ENCODE peak calls at places on chromosome 3, in ten cellular contexts. P is PC-3, F is trophoblast cell, K is Karpas-422, Y is IMR-90, J is H9, T is neural progenitor cell, C is GM23248, M is fibroblast of lung, X is mesenchymal stem cell. D is an unnamed sample.

GRCh38 chr3:134460965-134461364 is 24.8 kb downstream of the ANAPC13 start:
- DNase-seq in J (no peak), Y (peak; percentile 98), P (peak; percentile 21), F (no peak), C (peak; percentile 97), M (peak; percentile 94), K (no peak), T (no peak), X (peak; percentile 49), D (no peak)

GRCh38 chr3:37779289-37780152 is 82.2 kb upstream of the CTDSPL start:
- DNase-seq in C (peak; percentile 83), M (peak; percentile 77), Y (peak; percentile 82), T (peak; percentile 82), K (peak; percentile 86), P (peak; percentile 84), J (no peak), F (peak; percentile 89), X (peak; percentile 81), D (peak; percentile 76)

GRCh38 chr3:96877510-96877909 is 63.1 kb downstream of the EPHA6 start:
- DNase-seq in T (no peak), X (no peak), F (no peak), Y (no peak), C (no peak), K (no peak), P (no peak), M (no peak), J (no peak), D (no peak)

GRCh38 chr3:38579146-38579545 is 70.3 kb downstream of the SCN5A start:
- DNase-seq in X (no peak), K (no peak), M (peak; percentile 29), Y (no peak), T (peak; percentile 35), J (peak; percentile 72), C (peak; percentile 31), F (peak; percentile 16), P (no peak), D (no peak)

GRCh38 chr3:126476166-126476975 is 680 bp upstream of the ZXDC start:
- DNase-seq in M (peak; percentile 34), K (peak; percentile 53), J (peak; percentile 63), X (no peak), T (no peak), C (peak; percentile 62), F (peak; percentile 90), Y (peak; percentile 25), P (peak; percentile 26), D (peak; percentile 62)

GRCh38 chr3:10344147-10344943 is 23.4 kb upstream of the SEC13 start:
- DNase-seq in K (peak; percentile 82), C (peak; percentile 49), X (peak; percentile 55), P (peak; percentile 63), Y (peak; percentile 54), T (peak; percentile 74), J (peak; percentile 79), M (peak; percentile 32), F (peak; percentile 65), D (peak; percentile 43)

GRCh38 chr3:141763088-141763750 is at the start of gene GRK7:
- DNase-seq in F (peak; percentile 48), C (no peak), T (no peak), J (no peak), P (no peak), M (no peak), Y (no peak), K (no peak), X (no peak), D (no peak)

GRCh38 chr3:178672263-178672662 is 136.0 kb downstream of the KCNMB2 start:
- DNase-seq in C (peak; percentile 13), Y (no peak), X (peak; percentile 15), J (no peak), K (no peak), M (peak; percentile 18), T (no peak), P (no peak), F (no peak), D (no peak)

GRCh38 chr3:8503871-8504610 is 2.4 kb downstream of the LMCD1 start:
- DNase-seq in P (no peak), X (no peak), T (no peak), J (no peak), M (peak; percentile 13), C (no peak), F (no peak), Y (no peak), K (no peak), D (no peak)

GRCh38 chr3:62249855-62250543 is 123.4 kb downstream of the FEZF2 start:
- DNase-seq in F (no peak), K (no peak), P (no peak), Y (no peak), C (no peak), X (no peak), T (no peak), J (no peak), M (no peak), D (no peak)

GRCh38 chr3:187999821-188000220 is 154.1 kb upstream of the LPP start:
- DNase-seq in F (no peak), C (no peak), J (no peak), P (no peak), T (no peak), Y (no peak), X (no peak), K (peak; percentile 95), M (no peak), D (no peak)

GRCh38 chr3:18233987-18234716 is 191.0 kb downstream of the SATB1 start:
- DNase-seq in J (no peak), T (peak; percentile 83), X (no peak), K (no peak), M (no peak), C (no peak), Y (no peak), P (no peak), F (peak; percentile 21), D (no peak)

DNA sequence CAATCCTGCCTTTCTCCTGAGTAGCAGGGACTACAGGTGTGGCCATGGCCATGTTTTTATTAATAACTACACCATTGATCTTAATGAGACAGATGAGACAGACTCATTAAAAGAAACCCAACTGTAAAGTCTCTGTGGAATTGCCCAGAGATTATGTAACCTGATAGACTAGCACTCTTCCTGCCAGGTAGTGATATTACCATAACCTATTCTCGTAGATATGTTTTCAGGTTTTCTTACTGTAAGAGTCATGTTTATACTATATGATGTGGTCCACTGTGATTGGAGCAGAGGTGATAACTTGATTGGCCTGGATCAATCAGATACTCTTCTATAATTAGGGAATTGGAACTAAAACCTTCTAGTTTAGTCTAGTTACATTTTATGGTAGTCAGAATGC is 93.7 kb downstream of the NFKBIZ start:
- DNase-seq in M (no peak), P (no peak), C (no peak), J (no peak), Y (no peak), F (no peak), T (no peak), K (no peak), X (no peak), D (no peak)
- H2AFZ ChIP-seq in M (no peak overlapping the region), P (no peak overlapping the region), C (no peak overlapping the region), J (no peak overlapping the region), Y (no peak overlapping the region), F (no peak overlapping the region), T (no peak overlapping the region), K (no peak overlapping the region), X (no peak overlapping the region), D (no peak overlapping the region)

GRCh38 chr3:137812018-137812417 is 47.9 kb downstream of the SOX14 start:
- DNase-seq in Y (no peak), K (no peak), J (no peak), F (no peak), P (no peak), T (no peak), X (no peak), C (no peak), M (no peak), D (no peak)

GRCh38 chr3:137803215-137803614 is 39.1 kb downstream of the SOX14 start:
- DNase-seq in T (no peak), K (no peak), C (no peak), X (no peak), M (no peak), Y (no peak), J (no peak), F (no peak), P (no peak), D (no peak)

GRCh38 chr3:137809523-137809922 is 45.4 kb downstream of the SOX14 start:
- DNase-seq in X (no peak), Y (no peak), J (no peak), T (no peak), C (no peak), K (no peak), M (no peak), F (no peak), P (no peak), D (no peak)

GRCh38 chr3:137808015-137808414 is 43.9 kb downstream of the SOX14 start:
- DNase-seq in P (no peak), X (no peak), K (no peak), M (no peak), J (no peak), F (no peak), C (no peak), T (peak; percentile 29), Y (no peak), D (no peak)
- H2AFZ ChIP-seq in P (no peak overlapping the region), X (no peak overlapping the region), K (no peak overlapping the region), M (no peak overlapping the region), J (no peak overlapping the region), F (no peak overlapping the region), C (no peak overlapping the region), T (peak overlapping the region; percentile 67), Y (no peak overlapping the region), D (no peak overlapping the region)

GRCh38 chr3:97889814-97890213 is 68.0 kb downstream of the CRYBG3 start:
- DNase-seq in J (no peak), Y (no peak), T (no peak), K (no peak), P (no peak), F (peak; percentile 17), C (no peak), M (no peak), X (no peak), D (no peak)
- H2AFZ ChIP-seq in J (no peak overlapping the region), Y (no peak overlapping the region), T (no peak overlapping the region), K (no peak overlapping the region), P (no peak overlapping the region), F (no peak overlapping the region), C (no peak overlapping the region), M (no peak overlapping the region), X (no peak overlapping the region), D (no peak overlapping the region)

GRCh38 chr3:150797155-150797554 is 34.2 kb upstream of the SIAH2 start:
- DNase-seq in K (no peak), X (peak; percentile 10), Y (no peak), J (no peak), T (no peak), C (peak; percentile 25), F (peak; percentile 88), P (no peak), M (peak; percentile 8), D (no peak)

GRCh38 chr3:150803440-150803985 is 40.5 kb upstream of the SIAH2 start:
- DNase-seq in T (no peak), Y (no peak), K (no peak), F (no peak), M (no peak), P (no peak), X (no peak), C (no peak), J (no peak), D (no peak)

GRCh38 chr3:150800722-150801121 is 37.8 kb upstream of the SIAH2 start:
- DNase-seq in Y (no peak), P (no peak), M (no peak), X (no peak), J (no peak), C (no peak), F (no peak), K (no peak), T (no peak), D (no peak)

GRCh38 chr3:150793641-150794040 is 30.7 kb upstream of the SIAH2 start:
- DNase-seq in M (no peak), J (no peak), P (no peak), X (no peak), Y (no peak), C (no peak), K (no peak), F (no peak), T (no peak), D (no peak)

GRCh38 chr3:150798122-150798618 is 35.2 kb upstream of the SIAH2 start:
- DNase-seq in F (peak; percentile 84), M (peak; percentile 28), J (peak; percentile 38), Y (no peak), T (peak; percentile 64), K (no peak), C (no peak), X (peak; percentile 6), P (no peak), D (no peak)
- H2AFZ ChIP-seq in F (peak overlapping the region; percentile 10), M (no peak overlapping the region), J (peak overlapping the region; percentile 1), Y (no peak overlapping the region), T (peak overlapping the region; percentile 45), K (peak overlapping the region; percentile 79), C (no peak overlapping the region), X (no peak overlapping the region), P (no peak overlapping the region), D (no peak overlapping the region)